ENCODE peak calls at places on chromosomes 6 and 20, in seven cellular contexts. D is activated CD4-positive, alpha-beta T cell treated with anti-CD3 and anti-CD28 coated beads for 36 hours; Z is OCI-M1; J is stimulated activated naive B cell treated with anti-CD40 and anti-IgM and Interleukin-4, amounts not matched to agents 10 μg/mL and 1 μg/mL and 100 μg/mL, for 72 hours; V is GOT3; P is Karpas-422; T is GM23248. U is an unnamed sample.

GRCh38 chr6:110098511-110099116 is 80.9 kb downstream of the WASF1 start:
- DNase-seq in D (no peak), Z (no peak), J (no peak), V (no peak), P (no peak), T (no peak), U (no peak)

GRCh38 chr20:34945315-34946077 is 10.1 kb downstream of the GSS start:
- DNase-seq in D (no peak), Z (no peak), J (no peak), V (no peak), P (no peak), T (no peak), U (no peak)

GRCh38 chr20:8309638-8310037 is 177.6 kb downstream of the PLCB1 start:
- DNase-seq in D (no peak), Z (no peak), J (no peak), V (no peak), P (no peak), T (peak), U (peak)

GRCh38 chr6:104349191-104349590 is 510.5 kb downstream of the HACE1 start:
- DNase-seq in D (no peak), Z (no peak), J (no peak), V (no peak), P (no peak), T (no peak), U (no peak)

GRCh38 chr20:52552181-52552872 is 360.7 kb upstream of the ZFP64 start:
- DNase-seq in D (no peak), Z (no peak), J (no peak), V (no peak), P (no peak), T (peak), U (no peak)

GRCh38 chr20:41837669-41838224 is 219.6 kb upstream of the CHD6 start:
- DNase-seq in D (no peak), Z (no peak), J (no peak), V (no peak), P (no peak), T (no peak), U (no peak)

GRCh38 chr6:132443206-132443605 is 41.9 kb upstream of the MOXD1 start:
- DNase-seq in D (no peak), Z (no peak), J (no peak), V (no peak), P (no peak), T (peak), U (no peak)

GRCh38 chr6:167956491-167956890 is 41.0 kb upstream of the KIF25 start:
- DNase-seq in D (no peak), Z (no peak), J (no peak), V (no peak), P (no peak), T (no peak), U (no peak)

GRCh38 chr6:38391909-38392614 is 247.7 kb downstream of the BTBD9 start:
- DNase-seq in D (no peak), Z (no peak), J (no peak), V (no peak), P (no peak), T (peak), U (no peak)

GRCh38 chr6:5644523-5645183 is 362.1 kb downstream of the NRN1 start:
- DNase-seq in D (no peak), Z (no peak), J (no peak), V (no peak), P (no peak), T (no peak), U (no peak)

GRCh38 chr6:169702640-169703246 is 817 bp downstream of the C6orf120 start:
- DNase-seq in D (peak), Z (peak), J (peak), V (no peak), P (peak), T (peak), U (peak)

GRCh38 chr20:51542894-51543788 is 622 bp upstream of the NFATC2 start:
- DNase-seq in D (no peak), Z (no peak), J (no peak), V (no peak), P (no peak), T (no peak), U (peak)

GRCh38 chr6:147737084-147737483 is 228.6 kb downstream of the SAMD5 start:
- DNase-seq in D (no peak), Z (no peak), J (no peak), V (no peak), P (no peak), T (no peak), U (no peak)

GRCh38 chr6:100622907-100623692 is 158.4 kb upstream of the SIM1 start:
- DNase-seq in D (no peak), Z (no peak), J (no peak), V (no peak), P (no peak), T (peak), U (no peak)

GRCh38 chr6:83873869-83874268 is 14.4 kb downstream of the CYB5R4 start:
- DNase-seq in D (no peak), Z (peak), J (no peak), V (no peak), P (no peak), T (no peak), U (no peak)

GRCh38 chr6:44309092-44309491 is 4.1 kb downstream of the AARS2 start:
- DNase-seq in D (no peak), Z (no peak), J (no peak), V (no peak), P (no peak), T (peak), U (no peak)

GRCh38 chr20:45235995-45236394 is 14.8 kb downstream of the SEMG2 start:
- DNase-seq in D (peak), Z (no peak), J (no peak), V (no peak), P (peak), T (no peak), U (peak)

GRCh38 chr6:25963426-25964123 is 973 bp downstream of the TRIM38 start:
- DNase-seq in D (no peak), Z (peak), J (no peak), V (no peak), P (peak), T (no peak), U (peak)

GRCh38 chr6:91273729-91274128 is 686.9 kb upstream of the MAP3K7 start:
- DNase-seq in D (no peak), Z (no peak), J (no peak), V (no peak), P (no peak), T (no peak), U (no peak)

GRCh38 chr20:47878601-47879004 is 93.3 kb upstream of the SULF2 start:
- DNase-seq in D (no peak), Z (no peak), J (no peak), V (no peak), P (no peak), T (peak), U (no peak)

GRCh38 chr6:92114091-92114490 is 1305.3 kb downstream of the EPHA7 start:
- DNase-seq in D (no peak), Z (no peak), J (no peak), V (no peak), P (no peak), T (no peak), U (no peak)

GRCh38 chr6:40798069-40798770 is 211.1 kb upstream of the LRFN2 start:
- DNase-seq in D (no peak), Z (no peak), J (no peak), V (no peak), P (no peak), T (no peak), U (no peak)

GRCh38 chr6:168440520-168441433 is at the start of gene SMOC2:
- DNase-seq in D (no peak), Z (no peak), J (no peak), V (no peak), P (peak), T (no peak), U (no peak)

GRCh38 chr20:24017160-24017761 is 28.7 kb upstream of the GGTLC1 start:
- DNase-seq in D (peak), Z (no peak), J (no peak), V (no peak), P (no peak), T (peak), U (no peak)

GRCh38 chr6:37794825-37795224 is 24.7 kb upstream of the ZFAND3 start:
- DNase-seq in D (no peak), Z (no peak), J (no peak), V (no peak), P (no peak), T (peak), U (no peak)

GRCh38 chr6:161161121-161161520 is 112.7 kb downstream of the AGPAT4 start:
- DNase-seq in D (no peak), Z (no peak), J (no peak), V (no peak), P (no peak), T (no peak), U (no peak)

GRCh38 chr6:149357726-149358538 is 40.4 kb downstream of the TAB2 start:
- DNase-seq in D (no peak), Z (peak), J (no peak), V (no peak), P (no peak), T (no peak), U (no peak)

GRCh38 chr20:25083141-25083772 is 1.3 kb upstream of the VSX1 start:
- DNase-seq in D (no peak), Z (no peak), J (no peak), V (no peak), P (no peak), T (no peak), U (no peak)

GRCh38 chr20:57928181-57928967 is 218.6 kb upstream of the PMEPA1 start:
- DNase-seq in D (no peak), Z (no peak), J (no peak), V (no peak), P (no peak), T (peak), U (no peak)

GRCh38 chr6:149060985-149061760 is 256.3 kb upstream of the TAB2 start:
- DNase-seq in D (no peak), Z (no peak), J (no peak), V (no peak), P (no peak), T (no peak), U (no peak)

GRCh38 chr20:45456632-45457031 is 12.9 kb upstream of the WFDC2 start:
- DNase-seq in D (peak), Z (peak), J (no peak), V (no peak), P (peak), T (peak), U (peak)

GRCh38 chr6:77740380-77740779 is 87.5 kb downstream of the MEI4 start:
- DNase-seq in D (no peak), Z (peak), J (no peak), V (no peak), P (peak), T (peak), U (peak)

GRCh38 chr6:14148471-14148870 is 30.9 kb downstream of the CD83 start:
- DNase-seq in D (no peak), Z (no peak), J (no peak), V (no peak), P (no peak), T (no peak), U (no peak)

GRCh38 chr20:3670511-3670910 is 7.3 kb upstream of the GFRA4 start:
- DNase-seq in D (no peak), Z (peak), J (no peak), V (no peak), P (no peak), T (peak), U (no peak)

GRCh38 chr6:52049252-52050050 is 38.0 kb downstream of the PKHD1 start:
- DNase-seq in D (peak), Z (peak), J (no peak), V (no peak), P (peak), T (peak), U (peak)